ENCODE peak calls at places on chromosomes 4 and X, in four cellular contexts. B is cardiac muscle cell, L is HCT116, W is Karpas-422. H is an unnamed sample. For H3K36me3, the result is how much of the 10 kb centered on the place peaks cover.

GRCh38 chrX:132216283-132216682 is 3.0 kb downstream of the RAP2C start:
- DNase-seq in B (no peak), L (no peak), W (peak), H (no peak)

GRCh38 chrX:39398973-39399268 is 597.7 kb downstream of the MID1IP1 start:
- DNase-seq in W (no peak), L (no peak), B (no peak), H (no peak)

GRCh38 chrX:103187953-103188475 is 26.9 kb upstream of the BEX4 start:
- DNase-seq in B (no peak), W (no peak), L (peak), H (no peak)

GRCh38 chrX:40092808-40093435 is 4.8 kb downstream of the BCOR start:
- DNase-seq in L (no peak), B (no peak), W (no peak), H (no peak)

GRCh38 chr4:10017037-10017893 is 4.0 kb downstream of the SLC2A9 start:
- DNase-seq in W (no peak), L (no peak), B (no peak), H (no peak)

GRCh38 chr4:56691425-56691824 is 10.3 kb upstream of the HOPX start:
- DNase-seq in B (no peak), W (no peak), L (no peak), H (no peak)

GRCh38 chr4:18882468-18882867 is 860.9 kb upstream of the LCORL start:
- DNase-seq in W (no peak), L (peak), B (peak), H (peak)

GRCh38 chrX:132217203-132218073 is 1.8 kb downstream of the RAP2C start:
- DNase-seq in B (peak), L (peak), W (peak), H (peak)

GRCh38 chrX:78384486-78384885 is 57.1 kb upstream of the CYSLTR1 start:
- DNase-seq in B (no peak), L (no peak), W (no peak), H (no peak)

GRCh38 chr4:82939414-82939813 is 38.9 kb downstream of the THAP9 start:
- DNase-seq in W (no peak), L (no peak), B (no peak), H (no peak)

DNA sequence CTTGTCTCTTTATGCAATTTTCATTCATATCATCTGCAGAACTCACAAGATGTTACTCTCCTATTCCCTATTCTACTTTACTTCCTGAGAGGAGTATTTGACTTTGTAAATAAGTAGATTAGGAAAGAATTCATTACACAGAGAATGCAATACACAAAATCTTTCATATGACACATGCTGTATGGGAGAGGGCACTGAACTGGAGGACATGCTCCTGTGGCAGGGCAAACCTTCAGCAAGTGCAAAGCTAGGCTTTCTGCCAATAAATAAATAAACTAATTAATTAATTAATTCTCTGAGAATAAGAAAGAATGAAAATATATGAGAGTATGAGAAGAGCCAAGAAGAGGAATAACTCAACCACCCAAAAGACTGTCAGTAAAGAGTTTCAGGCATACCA is 33.9 kb downstream of the THAP9 start:
- DNase-seq in W (no peak), B (no peak), L (no peak), H (no peak)
- H3K36me3 ChIP-seq in W (under half), B (under half), L (under half), H (under half)

DNA sequence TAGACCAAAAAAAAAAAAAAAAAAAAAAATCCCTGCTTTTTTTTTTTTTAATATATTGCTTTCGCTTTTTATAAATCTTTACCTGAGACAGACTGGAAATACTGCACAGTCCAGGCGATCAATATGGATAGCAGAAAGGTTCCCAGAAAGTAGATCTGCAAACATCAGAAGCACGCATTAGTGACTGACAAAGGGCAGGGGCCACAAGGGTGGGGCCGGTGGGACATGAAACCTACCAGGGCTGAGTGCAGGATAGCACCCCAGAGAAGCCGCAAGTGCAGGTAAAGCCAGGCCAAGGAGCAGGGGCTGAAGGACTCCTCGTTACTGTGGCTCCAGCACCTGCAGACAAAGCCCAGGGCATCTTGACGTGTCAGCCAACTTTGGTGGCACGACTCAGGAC is 101.8 kb downstream of the SLC34A2 start:
- DNase-seq in W (no peak), B (no peak), L (no peak), H (no peak)
- H3K36me3 ChIP-seq in W (half or more), B (under half), L (under half), H (under half)

GRCh38 chrX:65744965-65745364 is 77.5 kb downstream of the MSN start:
- DNase-seq in W (no peak), B (no peak), L (no peak), H (no peak)

GRCh38 chrX:65745992-65746391 is 78.5 kb downstream of the MSN start:
- DNase-seq in L (no peak), B (no peak), W (no peak), H (no peak)

GRCh38 chrX:65741823-65742222 is 74.4 kb downstream of the MSN start:
- DNase-seq in W (no peak), L (no peak), B (no peak), H (no peak)

GRCh38 chrX:65745427-65745826 is 78.0 kb downstream of the MSN start:
- DNase-seq in B (no peak), W (no peak), L (no peak), H (no peak)

DNA sequence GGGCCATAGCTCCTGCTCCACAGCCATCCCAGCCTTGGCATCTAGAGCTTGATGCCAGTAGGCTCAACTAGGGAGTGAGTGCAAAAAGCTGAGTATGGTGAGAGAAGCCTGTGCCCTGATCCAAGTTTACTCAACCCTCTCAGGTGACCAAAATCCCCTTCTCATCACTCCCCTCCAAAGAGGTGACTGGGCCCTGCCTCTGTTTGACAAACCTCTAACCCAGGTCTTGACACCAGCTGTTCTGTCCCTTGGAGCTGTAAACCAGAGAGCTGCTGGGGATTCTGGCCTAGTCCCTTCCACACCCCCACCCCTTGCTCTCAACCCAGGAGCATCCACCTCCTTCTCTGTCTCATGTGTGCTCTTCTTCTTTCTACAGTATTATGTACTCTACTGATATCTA is 73.5 kb downstream of the MSN start:
- DNase-seq in B (no peak), L (no peak), W (no peak), H (no peak)
- H3K36me3 ChIP-seq in B (under half), L (under half), W (under half), H (half or more)

DNA sequence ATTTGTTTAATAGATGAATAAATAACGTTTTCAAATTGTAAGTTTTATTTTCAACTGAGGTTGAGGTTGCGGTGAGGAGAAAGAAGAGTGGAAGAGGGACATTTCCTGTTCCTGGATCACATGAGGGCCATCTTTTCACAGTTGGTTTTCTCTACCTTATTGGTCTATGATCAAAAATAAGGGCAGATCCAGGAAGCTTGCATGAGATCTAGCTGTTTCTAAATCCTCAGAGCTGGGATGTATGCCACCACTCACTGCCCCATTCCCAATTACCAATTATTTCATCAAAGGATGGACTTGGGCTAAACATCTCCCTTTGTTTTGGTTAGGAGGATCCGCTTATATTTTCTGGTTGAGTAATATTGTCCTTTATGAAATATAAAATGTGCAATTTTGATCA is 104.8 kb upstream of the TLL1 start:
- DNase-seq in W (no peak), B (no peak), L (no peak), H (no peak)
- H3K36me3 ChIP-seq in W (under half), B (under half), L (under half), H (under half)

GRCh38 chrX:16836371-16836770 is 33.8 kb downstream of the RBBP7 start:
- DNase-seq in B (peak), W (no peak), L (no peak), H (no peak)

GRCh38 chrX:16839852-16840460 is 30.2 kb downstream of the RBBP7 start:
- DNase-seq in B (peak), W (no peak), L (no peak), H (peak)

GRCh38 chrX:16839224-16839851 is 30.8 kb downstream of the RBBP7 start:
- DNase-seq in B (no peak), L (no peak), W (no peak), H (no peak)

GRCh38 chrX:16834811-16835210 is 35.4 kb downstream of the RBBP7 start:
- DNase-seq in B (peak), L (no peak), W (no peak), H (no peak)

GRCh38 chrX:16838202-16839066 is 31.7 kb downstream of the RBBP7 start:
- DNase-seq in W (no peak), L (no peak), B (peak), H (no peak)
- H3K36me3 ChIP-seq in W (half or more), L (under half), B (under half), H (half or more)

GRCh38 chr4:5651089-5651488 is 57.3 kb downstream of the EVC2 start:
- DNase-seq in B (no peak), W (no peak), L (no peak), H (no peak)

DNA sequence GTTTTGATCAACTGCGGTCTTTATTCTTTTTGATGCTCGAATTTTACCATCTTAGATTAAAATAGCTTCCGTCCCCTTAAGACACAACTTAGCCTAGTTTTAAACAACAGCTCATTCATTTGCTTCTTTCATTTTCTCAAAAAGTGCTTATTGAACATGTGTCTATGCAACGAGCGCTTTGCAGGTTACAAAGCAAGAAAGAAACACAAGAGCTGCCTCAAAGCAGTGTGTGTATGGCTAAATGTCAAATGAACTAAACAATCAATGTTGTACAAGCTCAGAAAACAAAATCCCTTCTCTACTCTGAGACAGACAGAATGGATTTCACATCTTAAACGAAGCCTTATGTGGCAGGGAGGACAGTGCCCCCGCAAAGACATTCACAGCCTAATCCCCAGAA is 61.0 kb downstream of the EVC2 start:
- DNase-seq in W (no peak), B (no peak), L (no peak), H (no peak)
- H3K36me3 ChIP-seq in W (under half), B (under half), L (under half), H (under half)

GRCh38 chr4:61739899-61740298 is 539.8 kb downstream of the ADGRL3 start:
- DNase-seq in B (no peak), L (no peak), W (no peak), H (no peak)

DNA sequence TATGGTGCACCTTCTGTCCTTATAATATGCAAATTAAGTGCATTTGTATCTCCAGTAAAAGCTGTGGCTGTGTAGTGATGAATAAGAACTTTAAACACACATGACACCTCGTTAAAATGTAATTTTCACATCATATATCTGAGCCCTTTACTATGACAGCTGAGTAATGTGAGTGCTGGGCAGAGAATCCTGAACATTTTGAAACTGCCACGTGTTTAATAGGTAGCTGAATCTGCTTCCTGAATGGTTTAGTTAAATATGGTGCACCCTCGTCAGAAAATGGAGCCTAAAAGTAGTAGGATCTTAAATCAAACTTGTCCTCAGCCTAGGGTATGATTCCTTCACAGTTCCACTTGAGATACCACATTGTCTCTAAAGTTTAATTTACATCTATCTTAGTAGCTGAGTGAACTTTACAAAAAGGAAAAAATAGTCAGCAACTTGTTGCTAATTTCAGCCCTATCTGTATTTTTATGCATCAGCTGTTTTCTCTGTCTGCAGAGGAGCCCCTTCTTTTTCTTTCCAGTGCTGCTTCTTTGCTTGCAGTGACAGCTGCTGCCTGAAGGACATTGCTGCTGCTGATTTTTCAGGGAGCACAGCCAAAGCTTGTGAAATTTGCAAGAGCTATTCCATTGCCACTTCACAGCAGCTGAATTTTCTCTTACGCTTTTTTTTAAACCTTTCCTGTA is 541.0 kb downstream of the ADGRL3 start:
- DNase-seq in L (no peak), B (peak), W (no peak), H (no peak)
- H3K36me3 ChIP-seq in L (under half), B (under half), W (under half), H (under half)

DNA sequence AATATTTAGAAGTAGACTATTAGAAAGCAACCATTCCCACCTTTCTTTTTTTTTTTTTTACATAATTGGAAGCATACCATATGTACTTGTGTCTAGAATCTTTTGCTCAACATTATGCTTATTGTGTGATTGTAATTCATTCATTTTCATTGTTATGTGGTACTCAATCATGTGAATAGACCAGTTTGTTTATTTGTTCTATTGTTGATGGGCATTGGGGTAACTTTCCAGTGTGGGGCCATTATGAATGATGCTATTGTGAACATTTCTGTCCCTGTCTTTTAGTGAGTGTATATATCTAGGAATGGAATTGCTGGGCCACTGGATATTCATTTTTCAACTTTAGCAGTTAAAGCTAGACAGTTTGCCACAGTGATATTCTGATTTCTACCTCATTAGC is 62.5 kb upstream of the MCUB start:
- DNase-seq in W (no peak), B (no peak), L (no peak), H (no peak)
- H3K36me3 ChIP-seq in W (half or more), B (half or more), L (under half), H (half or more)

H was measured in NT2/D1.